ENCODE peak calls at places on chromosomes 12 and 14, in seven cellular contexts. One of them, this sample, is unnamed.

GRCh38 chr14:70660967-70661871 is 19.5 kb downstream of the TTC9 start:
- DNase-seq in trophoblast cell: peak; percentile 65
- DNase-seq in neuronal stem cell: no peak
- DNase-seq in H9: no peak
- DNase-seq in mesenchymal stem cell: no peak
- DNase-seq in H1: no peak
- DNase-seq in mesendoderm: no peak
- DNase-seq in this sample: no peak

GRCh38 chr14:53412819-53413664 is 259.9 kb upstream of the DDHD1 start:
- DNase-seq in neuronal stem cell: no peak
- DNase-seq in mesendoderm: peak; percentile 51
- DNase-seq in H1: no peak
- DNase-seq in mesenchymal stem cell: peak; percentile 29
- DNase-seq in trophoblast cell: peak; percentile 47
- DNase-seq in H9: no peak
- DNase-seq in this sample: no peak

GRCh38 chr12:28878629-28879028 is 270.4 kb upstream of the FAR2 start:
- DNase-seq in H9: no peak
- DNase-seq in mesenchymal stem cell: no peak
- DNase-seq in H1: no peak
- DNase-seq in neuronal stem cell: no peak
- DNase-seq in mesendoderm: no peak
- DNase-seq in trophoblast cell: no peak
- DNase-seq in this sample: no peak

GRCh38 chr12:26130728-26131127 is 5.9 kb upstream of the BHLHE41 start:
- DNase-seq in mesenchymal stem cell: no peak
- DNase-seq in neuronal stem cell: no peak
- DNase-seq in trophoblast cell: no peak
- DNase-seq in H1: no peak
- DNase-seq in H9: no peak
- DNase-seq in mesendoderm: no peak
- DNase-seq in this sample: no peak

GRCh38 chr14:100688598-100689499 is 37.8 kb upstream of the DLK1 start:
- DNase-seq in trophoblast cell: peak; percentile 39
- DNase-seq in mesendoderm: peak; percentile 48
- DNase-seq in H1: no peak
- DNase-seq in neuronal stem cell: no peak
- DNase-seq in H9: no peak
- DNase-seq in mesenchymal stem cell: peak; percentile 82
- DNase-seq in this sample: peak; percentile 82

GRCh38 chr12:18363321-18363720 is 102.0 kb downstream of the PIK3C2G start:
- DNase-seq in mesenchymal stem cell: no peak
- DNase-seq in neuronal stem cell: no peak
- DNase-seq in H1: no peak
- DNase-seq in mesendoderm: peak; percentile 60
- DNase-seq in H9: no peak
- DNase-seq in trophoblast cell: no peak
- DNase-seq in this sample: no peak

GRCh38 chr14:93926209-93926872 is 803 bp upstream of the FAM181A start:
- DNase-seq in neuronal stem cell: peak; percentile 58
- DNase-seq in trophoblast cell: no peak
- DNase-seq in mesenchymal stem cell: no peak
- DNase-seq in H9: no peak
- DNase-seq in H1: no peak
- DNase-seq in mesendoderm: no peak
- DNase-seq in this sample: no peak

GRCh38 chr12:664075-664778 is 982 bp upstream of the NINJ2 start:
- DNase-seq in H9: no peak
- DNase-seq in mesendoderm: no peak
- DNase-seq in mesenchymal stem cell: no peak
- DNase-seq in neuronal stem cell: no peak
- DNase-seq in trophoblast cell: no peak
- DNase-seq in H1: no peak
- DNase-seq in this sample: no peak

GRCh38 chr14:52043690-52044089 is 25.2 kb downstream of the NID2 start:
- DNase-seq in H9: peak; percentile 74
- DNase-seq in mesenchymal stem cell: peak; percentile 57
- DNase-seq in H1: peak; percentile 72
- DNase-seq in neuronal stem cell: no peak
- DNase-seq in trophoblast cell: peak; percentile 81
- DNase-seq in mesendoderm: peak; percentile 67
- DNase-seq in this sample: peak; percentile 23

GRCh38 chr12:54140958-54141388 is 47.8 kb downstream of the SMUG1 start:
- DNase-seq in H9: no peak
- DNase-seq in mesenchymal stem cell: no peak
- DNase-seq in trophoblast cell: peak; percentile 65
- DNase-seq in H1: no peak
- DNase-seq in mesendoderm: peak; percentile 71
- DNase-seq in neuronal stem cell: no peak
- DNase-seq in this sample: no peak

GRCh38 chr14:68759912-68760311 is 33.0 kb downstream of the ZFP36L1 start:
- DNase-seq in H9: no peak
- DNase-seq in neuronal stem cell: no peak
- DNase-seq in mesenchymal stem cell: no peak
- DNase-seq in H1: no peak
- DNase-seq in trophoblast cell: no peak
- DNase-seq in mesendoderm: no peak
- DNase-seq in this sample: no peak

GRCh38 chr14:68757618-68758081 is 35.2 kb downstream of the ZFP36L1 start:
- DNase-seq in mesendoderm: no peak
- DNase-seq in H1: no peak
- DNase-seq in H9: no peak
- DNase-seq in mesenchymal stem cell: peak; percentile 44
- DNase-seq in neuronal stem cell: no peak
- DNase-seq in trophoblast cell: peak; percentile 32
- DNase-seq in this sample: peak; percentile 28

GRCh38 chr14:68756734-68757133 is 36.1 kb downstream of the ZFP36L1 start:
- DNase-seq in trophoblast cell: no peak
- DNase-seq in H1: no peak
- DNase-seq in mesendoderm: no peak
- DNase-seq in neuronal stem cell: no peak
- DNase-seq in H9: no peak
- DNase-seq in mesenchymal stem cell: no peak
- DNase-seq in this sample: no peak

GRCh38 chr14:68759017-68759569 is 33.8 kb downstream of the ZFP36L1 start:
- DNase-seq in neuronal stem cell: no peak
- DNase-seq in trophoblast cell: no peak
- DNase-seq in H1: no peak
- DNase-seq in mesendoderm: no peak
- DNase-seq in mesenchymal stem cell: no peak
- DNase-seq in H9: no peak
- DNase-seq in this sample: no peak

DNA sequence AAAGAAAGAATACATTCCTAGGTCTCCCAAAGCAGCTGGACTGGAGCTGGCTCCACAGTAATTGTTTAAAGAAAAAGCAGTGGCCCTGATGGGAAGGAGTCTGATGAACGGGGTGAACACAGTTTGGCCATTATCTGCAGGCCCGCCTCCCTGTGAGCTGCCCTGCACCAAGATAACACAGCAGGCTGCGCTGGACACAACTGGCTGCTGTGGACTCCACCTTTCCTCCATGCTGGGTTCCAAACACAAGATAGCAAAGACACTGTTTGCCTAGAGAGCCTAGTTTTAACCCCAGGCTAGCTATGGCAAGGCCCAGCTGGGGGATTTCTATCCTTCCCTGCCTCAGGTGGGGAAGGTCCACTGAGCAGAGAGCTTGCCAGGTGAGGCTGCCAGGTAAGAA is 34.6 kb downstream of the ZFP36L1 start:
- DNase-seq in H9: no peak
- DNase-seq in mesendoderm: no peak
- DNase-seq in mesenchymal stem cell: no peak
- DNase-seq in trophoblast cell: no peak
- DNase-seq in neuronal stem cell: no peak
- DNase-seq in H1: no peak
- DNase-seq in this sample: no peak
- H3K4me2 ChIP-seq in H9: no peak overlapping the region
- H3K4me2 ChIP-seq in mesendoderm: no peak overlapping the region
- H3K4me2 ChIP-seq in mesenchymal stem cell: no peak overlapping the region
- H3K4me2 ChIP-seq in trophoblast cell: no peak overlapping the region
- H3K4me2 ChIP-seq in neuronal stem cell: no peak overlapping the region
- H3K4me2 ChIP-seq in H1: no peak overlapping the region
- H3K4me2 ChIP-seq in this sample: no peak overlapping the region

GRCh38 chr12:132639996-132640520 is 21.5 kb downstream of the P2RX2 start:
- DNase-seq in mesenchymal stem cell: no peak
- DNase-seq in H1: no peak
- DNase-seq in mesendoderm: no peak
- DNase-seq in neuronal stem cell: no peak
- DNase-seq in H9: no peak
- DNase-seq in trophoblast cell: no peak
- DNase-seq in this sample: no peak
- H2BK120ac ChIP-seq in mesenchymal stem cell: no peak overlapping the region
- H2BK120ac ChIP-seq in H1: no peak overlapping the region
- H2BK120ac ChIP-seq in mesendoderm: no peak overlapping the region
- H2BK120ac ChIP-seq in neuronal stem cell: no peak overlapping the region
- H2BK120ac ChIP-seq in H9: no peak overlapping the region
- H2BK120ac ChIP-seq in trophoblast cell: no peak overlapping the region
- H2BK120ac ChIP-seq in this sample: no peak overlapping the region

GRCh38 chr12:114397978-114398881 is 7.7 kb downstream of the TBX5 start:
- DNase-seq in trophoblast cell: no peak
- DNase-seq in neuronal stem cell: no peak
- DNase-seq in H1: no peak
- DNase-seq in H9: peak; percentile 62
- DNase-seq in mesendoderm: peak; percentile 7
- DNase-seq in mesenchymal stem cell: no peak
- DNase-seq in this sample: peak; percentile 15

GRCh38 chr12:114396153-114396868 is 9.6 kb downstream of the TBX5 start:
- DNase-seq in neuronal stem cell: peak; percentile 24
- DNase-seq in mesenchymal stem cell: no peak
- DNase-seq in H1: no peak
- DNase-seq in mesendoderm: peak; percentile 18
- DNase-seq in H9: no peak
- DNase-seq in trophoblast cell: no peak
- DNase-seq in this sample: peak; percentile 59

GRCh38 chr12:114393569-114393968 is 12.4 kb downstream of the TBX5 start:
- DNase-seq in mesenchymal stem cell: no peak
- DNase-seq in H1: no peak
- DNase-seq in mesendoderm: peak; percentile 11
- DNase-seq in neuronal stem cell: no peak
- DNase-seq in H9: no peak
- DNase-seq in trophoblast cell: no peak
- DNase-seq in this sample: no peak

GRCh38 chr12:114396869-114397719 is 8.8 kb downstream of the TBX5 start:
- DNase-seq in trophoblast cell: no peak
- DNase-seq in H1: no peak
- DNase-seq in mesenchymal stem cell: no peak
- DNase-seq in neuronal stem cell: no peak
- DNase-seq in mesendoderm: peak; percentile 14
- DNase-seq in H9: no peak
- DNase-seq in this sample: peak; percentile 26

DNA sequence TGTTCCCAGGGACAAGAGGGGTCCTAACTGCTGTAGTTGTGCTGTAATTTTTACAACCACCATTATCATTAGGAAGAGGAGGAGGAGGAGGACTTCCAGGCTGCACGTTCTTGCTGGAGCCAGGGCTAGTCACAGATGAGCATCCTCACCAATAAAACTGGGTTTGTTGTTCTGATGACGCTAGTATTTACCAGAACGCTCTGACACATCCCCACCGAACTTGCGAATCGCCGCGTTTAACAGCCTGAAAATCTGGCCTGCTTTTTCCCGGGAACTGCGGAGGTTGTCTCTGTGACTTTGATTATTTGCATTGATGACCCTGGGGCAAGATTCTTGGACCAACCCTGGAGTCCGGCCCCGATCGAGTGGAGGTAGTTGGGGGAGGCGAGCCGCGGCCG is 10.2 kb downstream of the TBX5 start:
- DNase-seq in mesenchymal stem cell: no peak
- DNase-seq in H1: no peak
- DNase-seq in H9: no peak
- DNase-seq in neuronal stem cell: peak; percentile 37
- DNase-seq in trophoblast cell: no peak
- DNase-seq in mesendoderm: peak; percentile 38
- DNase-seq in this sample: peak; percentile 90
- H3K27me3 ChIP-seq in mesenchymal stem cell: peaks cover 17% of the 10 kb centered on the region
- H3K27me3 ChIP-seq in H1: peaks cover 84% of the 10 kb centered on the region
- H3K27me3 ChIP-seq in H9: peaks cover 72% of the 10 kb centered on the region
- H3K27me3 ChIP-seq in neuronal stem cell: peaks cover 87% of the 10 kb centered on the region
- H3K27me3 ChIP-seq in trophoblast cell: peaks cover 63% of the 10 kb centered on the region
- H3K27me3 ChIP-seq in mesendoderm: peaks cover 56% of the 10 kb centered on the region
- H3K27me3 ChIP-seq in this sample: no peaks in the 10 kb centered on the region

DNA sequence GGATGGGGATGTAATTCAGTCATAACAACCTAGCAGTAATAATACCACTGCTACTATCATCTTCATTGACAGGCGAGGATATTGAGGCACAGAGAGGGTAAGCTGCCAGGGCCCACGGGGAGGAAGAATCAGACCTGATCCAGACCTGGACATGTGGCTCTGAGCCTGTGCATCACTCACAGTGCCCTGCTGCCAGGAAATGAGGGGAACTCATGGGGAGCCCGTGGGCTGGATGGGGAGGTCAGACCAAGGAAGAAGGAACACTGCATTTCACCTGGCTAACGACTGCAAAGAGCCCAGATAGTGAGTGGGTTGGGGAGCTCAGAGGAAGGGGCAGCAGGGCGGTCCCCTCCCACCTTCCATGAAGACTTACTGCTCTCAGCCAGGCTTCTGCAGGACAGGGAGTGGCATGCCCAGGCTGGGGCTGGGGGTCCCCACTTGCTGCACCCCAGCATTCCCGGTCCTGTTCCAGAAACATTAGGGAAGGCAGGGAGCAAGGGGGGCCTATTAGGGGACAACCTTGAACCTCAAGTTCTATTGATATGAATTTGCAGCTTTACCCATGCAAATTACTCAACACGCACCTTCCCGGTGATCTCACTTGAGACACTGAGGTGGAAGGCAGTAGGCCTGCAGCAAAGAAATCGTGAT is 37.7 kb downstream of the CALM1 start:
- DNase-seq in mesendoderm: no peak
- DNase-seq in neuronal stem cell: no peak
- DNase-seq in H9: no peak
- DNase-seq in H1: no peak
- DNase-seq in mesenchymal stem cell: no peak
- DNase-seq in trophoblast cell: no peak
- DNase-seq in this sample: no peak
- H3K4me2 ChIP-seq in mesendoderm: no peak overlapping the region
- H3K4me2 ChIP-seq in neuronal stem cell: no peak overlapping the region
- H3K4me2 ChIP-seq in H9: no peak overlapping the region
- H3K4me2 ChIP-seq in H1: no peak overlapping the region
- H3K4me2 ChIP-seq in mesenchymal stem cell: no peak overlapping the region
- H3K4me2 ChIP-seq in trophoblast cell: no peak overlapping the region
- H3K4me2 ChIP-seq in this sample: no peak overlapping the region

DNA sequence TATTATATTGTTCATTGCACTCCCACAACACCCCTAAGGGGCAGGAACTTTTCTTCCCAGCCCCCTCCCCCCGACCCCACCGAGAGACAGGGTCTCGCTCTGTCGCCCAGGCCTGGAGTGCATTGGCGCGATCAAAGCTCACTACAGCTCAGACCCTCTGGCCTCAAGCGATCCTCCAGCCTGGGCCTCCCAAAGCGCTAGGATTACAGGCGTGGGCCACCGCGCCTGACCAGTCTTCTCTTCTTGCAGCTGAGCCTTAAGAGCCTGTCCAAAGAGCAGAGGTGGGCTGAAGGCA is 310 bp upstream of the UNG start:
- DNase-seq in H9: no peak
- DNase-seq in mesenchymal stem cell: no peak
- DNase-seq in mesendoderm: no peak
- DNase-seq in H1: no peak
- DNase-seq in trophoblast cell: no peak
- DNase-seq in neuronal stem cell: no peak
- DNase-seq in this sample: no peak
- H2BK120ac ChIP-seq in H9: no peak overlapping the region
- H2BK120ac ChIP-seq in mesenchymal stem cell: no peak overlapping the region
- H2BK120ac ChIP-seq in mesendoderm: no peak overlapping the region
- H2BK120ac ChIP-seq in H1: no peak overlapping the region
- H2BK120ac ChIP-seq in trophoblast cell: no peak overlapping the region
- H2BK120ac ChIP-seq in neuronal stem cell: no peak overlapping the region
- H2BK120ac ChIP-seq in this sample: no peak overlapping the region